ENCODE peak calls at places on chromosome 10, in eight cellular contexts. U is GM12865, P is astrocyte, E is glutamatergic neuron, R is spleen, H is kidney epithelial cell, T is Peyer's patch, K is AG04449. Z is an unnamed sample.

GRCh38 chr10:116450861-116451260 is 23.2 kb downstream of the PNLIPRP3 start:
- DNase-seq in U (no peak), P (no peak), E (no peak), R (no peak), H (no peak), T (no peak), K (no peak), Z (no peak)

GRCh38 chr10:73914036-73914435 is 3.1 kb downstream of the PLAU start:
- DNase-seq in U (no peak), P (no peak), E (no peak), R (no peak), H (no peak), T (no peak), K (no peak), Z (no peak)

GRCh38 chr10:124002391-124003069 is 90.9 kb downstream of the CHST15 start:
- DNase-seq in U (no peak), P (no peak), E (peak; percentile 3), R (peak; percentile 53), H (no peak), T (no peak), K (no peak), Z (no peak)

GRCh38 chr10:74705361-74705980 is 120.9 kb upstream of the KAT6B start:
- DNase-seq in U (no peak), P (no peak), E (no peak), R (no peak), H (no peak), T (no peak), K (no peak), Z (no peak)

GRCh38 chr10:126496771-126497545 is 108.7 kb upstream of the ADAM12 start:
- DNase-seq in U (no peak), P (no peak), E (no peak), R (no peak), H (no peak), T (no peak), K (no peak), Z (no peak)

GRCh38 chr10:31358688-31359330 is 39.8 kb downstream of the ZEB1 start:
- DNase-seq in U (no peak), P (peak; percentile 45), E (no peak), R (no peak), H (no peak), T (no peak), K (no peak), Z (no peak)

GRCh38 chr10:64519831-64520230 is 998.6 kb downstream of the REEP3 start:
- DNase-seq in U (no peak), P (no peak), E (no peak), R (no peak), H (no peak), T (no peak), K (no peak), Z (no peak)

GRCh38 chr10:127738512-127739424 is 1.8 kb downstream of the FOXI2 start:
- DNase-seq in U (peak; percentile 21), P (no peak), E (peak; percentile 34), R (no peak), H (no peak), T (no peak), K (no peak), Z (no peak)

GRCh38 chr10:100763043-100763747 is 17.8 kb downstream of the PAX2 start:
- DNase-seq in U (no peak), P (no peak), E (no peak), R (no peak), H (no peak), T (no peak), K (no peak), Z (no peak)

GRCh38 chr10:69481280-69481679 is 30.0 kb downstream of the TSPAN15 start:
- DNase-seq in U (peak; percentile 36), P (no peak), E (no peak), R (no peak), H (no peak), T (no peak), K (no peak), Z (no peak)

GRCh38 chr10:102410427-102411073 is 8.0 kb downstream of the PSD start:
- DNase-seq in U (no peak), P (no peak), E (peak; percentile 74), R (no peak), H (no peak), T (no peak), K (no peak), Z (peak; percentile 40)

GRCh38 chr10:15486404-15486803 is 115.3 kb upstream of the FAM171A1 start:
- DNase-seq in U (no peak), P (peak; percentile 67), E (no peak), R (no peak), H (no peak), T (no peak), K (peak; percentile 83), Z (no peak)

GRCh38 chr10:14605231-14605925 is 169.3 kb downstream of the FAM107B start:
- DNase-seq in U (peak; percentile 91), P (peak; percentile 58), E (no peak), R (no peak), H (no peak), T (no peak), K (no peak), Z (peak; percentile 73)

GRCh38 chr10:114623661-114624294 is 34.3 kb downstream of the ABLIM1 start:
- DNase-seq in U (no peak), P (peak; percentile 94), E (no peak), R (no peak), H (no peak), T (no peak), K (peak; percentile 52), Z (no peak)

GRCh38 chr10:94591461-94592205 is 46.0 kb downstream of the HELLS start:
- DNase-seq in U (peak; percentile 52), P (no peak), E (no peak), R (no peak), H (no peak), T (no peak), K (no peak), Z (peak; percentile 29)

GRCh38 chr10:3776796-3777571 is 8.0 kb downstream of the KLF6 start:
- DNase-seq in U (no peak), P (peak; percentile 96), E (no peak), R (no peak), H (no peak), T (no peak), K (no peak), Z (no peak)

GRCh38 chr10:48501806-48502771 is 102.8 kb downstream of the ARHGAP22 start:
- DNase-seq in U (peak; percentile 10), P (no peak), E (no peak), R (no peak), H (no peak), T (no peak), K (no peak), Z (no peak)

DNA sequence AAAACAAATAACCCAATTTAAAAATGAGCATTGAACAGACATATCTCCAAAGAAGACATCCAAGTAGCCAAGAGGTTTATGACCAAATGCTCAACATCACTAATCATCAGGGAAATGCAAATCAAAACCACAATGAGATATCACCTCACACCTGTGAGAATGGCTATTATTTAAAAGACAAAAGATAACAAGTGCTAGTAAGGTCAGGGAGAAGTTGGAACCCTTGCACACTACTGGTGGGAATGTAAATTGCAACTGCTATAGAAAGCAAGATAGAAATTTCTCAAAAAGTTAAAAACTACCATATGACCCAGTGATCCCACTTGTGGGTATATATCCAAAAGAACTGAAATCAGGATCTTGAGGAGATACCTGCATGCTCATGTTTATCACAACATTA is 49.5 kb downstream of the SGMS1 start:
- DNase-seq in U (no peak), P (no peak), E (no peak), R (no peak), H (no peak), T (no peak), K (no peak), Z (no peak)
- TF ChIP-seq CTCF in U (peak; percentile 5), P (no peak), E (peak; percentile 44), R (no peak), H (no peak), T (no peak), K (no peak), Z (no peak)

GRCh38 chr10:97116534-97117162 is 69.1 kb downstream of the SLIT1 start:
- DNase-seq in U (no peak), P (no peak), E (peak; percentile 48), R (peak; percentile 61), H (no peak), T (no peak), K (no peak), Z (no peak)

GRCh38 chr10:97120370-97120769 is 65.4 kb downstream of the SLIT1 start:
- DNase-seq in U (no peak), P (no peak), E (no peak), R (peak; percentile 51), H (no peak), T (no peak), K (no peak), Z (no peak)

GRCh38 chr10:97119058-97119832 is 66.5 kb downstream of the SLIT1 start:
- DNase-seq in U (no peak), P (no peak), E (peak; percentile 48), R (peak; percentile 49), H (no peak), T (no peak), K (no peak), Z (no peak)

GRCh38 chr10:97115846-97116245 is 69.9 kb downstream of the SLIT1 start:
- DNase-seq in U (no peak), P (no peak), E (no peak), R (no peak), H (no peak), T (no peak), K (no peak), Z (no peak)

DNA sequence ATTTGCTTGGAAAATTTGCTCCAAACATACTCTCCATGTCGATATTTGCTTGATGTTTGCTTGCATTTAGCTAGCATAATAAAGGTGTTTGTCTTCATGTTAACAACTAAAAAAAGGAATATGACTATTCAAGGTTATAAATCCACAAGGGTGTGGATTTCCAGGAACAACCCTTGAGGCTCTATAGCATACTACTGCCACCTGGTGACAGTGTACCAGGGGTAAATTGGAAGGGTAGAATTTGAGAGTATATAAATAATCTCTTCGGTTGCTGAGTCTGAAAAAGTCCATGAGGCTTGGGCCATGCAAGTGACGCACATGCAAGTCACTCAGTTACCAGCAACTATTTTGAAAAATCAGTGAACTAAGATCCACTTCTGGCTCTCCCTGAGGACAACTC is 68.4 kb downstream of the SLIT1 start:
- DNase-seq in U (no peak), P (no peak), E (no peak), R (no peak), H (no peak), T (no peak), K (no peak), Z (no peak)
- TF ChIP-seq CTCF in U (peak; percentile 25), P (peak; percentile 26), E (no peak), R (no peak), H (peak; percentile 31), T (peak; percentile 53), K (no peak), Z (no peak)

GRCh38 chr10:1198453-1199344 is 142.5 kb downstream of the WDR37 start:
- DNase-seq in U (no peak), P (no peak), E (no peak), R (no peak), H (no peak), T (peak; percentile 58), K (no peak), Z (no peak)
- TF ChIP-seq CTCF in U (no peak), P (no peak), E (no peak), R (no peak), H (no peak), T (no peak), K (no peak), Z (no peak)

GRCh38 chr10:11147723-11148122 is 130.1 kb downstream of the CELF2 start:
- DNase-seq in U (no peak), P (no peak), E (no peak), R (peak; percentile 83), H (no peak), T (no peak), K (no peak), Z (no peak)
- TF ChIP-seq CTCF in U (no peak), P (no peak), E (no peak), R (peak; percentile 28), H (no peak), T (peak; percentile 6), K (no peak), Z (no peak)